ENCODE peak calls at places on chromosomes 13 and 19, in nine cellular contexts. X is activated naive CD8-positive, alpha-beta T cell treated with anti-CD3 and anti-CD28 coated beads, Interleukin-2, amount 10 ng/mL, durations not matched to agents 7 days and 5 days; M is NCI-H2171; N is BE2C; T is GM12878; K is NCI-H774; J is HAP-1; P is sciatic nerve; S is AG09309. C is an unnamed sample.

GRCh38 chr13:48431987-48432615 is 19.2 kb upstream of the LPAR6 start:
- DNase-seq in X (no peak), S (no peak), K (no peak), T (no peak), N (no peak), J (no peak), M (peak; percentile 34), P (no peak), C (no peak)

GRCh38 chr19:6057651-6058365 is 52.5 kb downstream of the RFX2 start:
- DNase-seq in N (no peak), K (no peak), T (no peak), M (no peak), J (no peak), S (no peak), P (peak; percentile 58), X (no peak), C (peak; percentile 42)

GRCh38 chr19:41352609-41353465 is 885 bp downstream of the TGFB1 start:
- DNase-seq in N (peak; percentile 72), M (no peak), X (peak; percentile 87), P (peak; percentile 81), K (no peak), S (no peak), T (no peak), J (peak; percentile 78), C (no peak)

GRCh38 chr13:72839831-72840426 is 58.0 kb downstream of the PIBF1 start:
- DNase-seq in S (peak; percentile 5), P (peak; percentile 56), T (peak; percentile 3), X (peak; percentile 39), J (peak; percentile 70), N (peak; percentile 67), M (no peak), K (peak; percentile 10), C (peak; percentile 66)

GRCh38 chr13:34577051-34577450 is 365.0 kb upstream of the NBEA start:
- DNase-seq in K (no peak), J (no peak), X (no peak), S (no peak), N (no peak), T (no peak), P (no peak), M (no peak), C (no peak)

GRCh38 chr13:100088648-100089601 is at the start of gene PCCA:
- DNase-seq in K (peak; percentile 85), S (peak; percentile 58), T (peak; percentile 73), X (peak; percentile 84), M (peak; percentile 78), J (peak; percentile 99), N (peak; percentile 98), P (peak; percentile 98), C (peak; percentile 98)

GRCh38 chr19:44603201-44603945 is 10.0 kb upstream of the IGSF23 start:
- DNase-seq in K (no peak), S (peak; percentile 67), N (no peak), X (no peak), T (no peak), P (no peak), M (no peak), J (no peak), C (no peak)

GRCh38 chr19:38665950-38666661 is 18.7 kb downstream of the ACTN4 start:
- DNase-seq in M (no peak), K (no peak), P (no peak), S (no peak), N (no peak), X (no peak), T (no peak), J (peak; percentile 64), C (no peak)

GRCh38 chr19:58009666-58010301 is 7.2 kb upstream of the ZNF606 start:
- DNase-seq in M (peak; percentile 90), K (no peak), P (peak; percentile 67), T (no peak), J (no peak), X (peak; percentile 89), S (no peak), N (peak; percentile 96), C (peak; percentile 75)

GRCh38 chr19:37719927-37720265 is 335 bp upstream of the ZNF607 start:
- DNase-seq in P (no peak), S (no peak), M (no peak), K (no peak), N (no peak), X (no peak), T (no peak), J (no peak), C (no peak)

GRCh38 chr13:109436841-109437240 is 349.5 kb downstream of the IRS2 start:
- DNase-seq in N (no peak), J (no peak), X (no peak), T (no peak), P (no peak), K (no peak), S (no peak), M (no peak), C (no peak)

GRCh38 chr13:44224433-44225149 is 149.0 kb upstream of the SERP2 start:
- DNase-seq in K (no peak), T (no peak), N (no peak), M (no peak), P (no peak), J (no peak), X (no peak), S (no peak), C (no peak)

GRCh38 chr19:36213793-36214387 is 575 bp downstream of the ZNF565 start:
- DNase-seq in X (no peak), P (no peak), M (no peak), S (peak; percentile 2), J (no peak), K (no peak), T (no peak), N (no peak), C (no peak)

GRCh38 chr19:29429581-29429980 is 96.2 kb upstream of the VSTM2B start:
- DNase-seq in X (no peak), S (no peak), P (no peak), T (no peak), J (no peak), K (no peak), M (no peak), N (no peak), C (no peak)

GRCh38 chr13:41614671-41615519 is 157.5 kb downstream of the RGCC start:
- DNase-seq in J (no peak), K (no peak), M (no peak), X (no peak), T (no peak), S (no peak), P (no peak), N (no peak), C (no peak)

GRCh38 chr19:11227201-11227886 is 12.1 kb upstream of the ANGPTL8 start:
- DNase-seq in P (no peak), X (no peak), M (no peak), K (no peak), J (peak; percentile 78), N (peak; percentile 45), T (no peak), S (no peak), C (no peak)

GRCh38 chr13:97028441-97029299 is 34.4 kb upstream of the OXGR1 start:
- DNase-seq in T (no peak), J (peak; percentile 78), P (peak; percentile 78), S (no peak), X (no peak), N (peak; percentile 66), M (peak; percentile 40), K (peak; percentile 39), C (no peak)

GRCh38 chr19:3606690-3607289 is at the start of gene TBXA2R:
- DNase-seq in M (no peak), X (peak; percentile 77), S (no peak), P (peak; percentile 92), N (peak; percentile 81), K (peak; percentile 14), T (no peak), J (peak; percentile 92), C (peak; percentile 76)

GRCh38 chr13:43424386-43424785 is 362.4 kb downstream of the ENOX1 start:
- DNase-seq in J (no peak), N (no peak), K (no peak), P (no peak), S (no peak), X (no peak), T (no peak), M (no peak), C (no peak)

C was measured in left lobe of liver.